ENCODE peak calls at places on chromosomes 11 and 22, in eight cellular contexts. One of them, this sample, is unnamed.

GRCh38 chr22:37561209-37562048 is 1.1 kb downstream of the CDC42EP1 start:
- DNase-seq in coronary artery: peak
- DNase-seq in HFF-Myc: peak
- DNase-seq in KG1: peak
- DNase-seq in progenitor cell of endocrine pancreas: peak
- DNase-seq in NCI-H2081: no peak
- DNase-seq in activated CD8-positive, alpha-beta memory T cell treated with anti-CD3 and anti-CD28 coated beads, Interleukin-2, amount 50 U/mL, for 48 hours: peak
- DNase-seq in Right ventricle myocardium superior: peak
- DNase-seq in this sample: peak

GRCh38 chr11:77823775-77824174 is 2.8 kb downstream of the AAMDC start:
- DNase-seq in HFF-Myc: no peak
- DNase-seq in activated CD8-positive, alpha-beta memory T cell treated with anti-CD3 and anti-CD28 coated beads, Interleukin-2, amount 50 U/mL, for 48 hours: no peak
- DNase-seq in NCI-H2081: no peak
- DNase-seq in Right ventricle myocardium superior: no peak
- DNase-seq in KG1: no peak
- DNase-seq in coronary artery: no peak
- DNase-seq in progenitor cell of endocrine pancreas: no peak
- DNase-seq in this sample: no peak

GRCh38 chr22:19808873-19809478 is 45.7 kb downstream of the GNB1L start:
- DNase-seq in KG1: no peak
- DNase-seq in HFF-Myc: no peak
- DNase-seq in coronary artery: no peak
- DNase-seq in Right ventricle myocardium superior: peak
- DNase-seq in progenitor cell of endocrine pancreas: no peak
- DNase-seq in activated CD8-positive, alpha-beta memory T cell treated with anti-CD3 and anti-CD28 coated beads, Interleukin-2, amount 50 U/mL, for 48 hours: no peak
- DNase-seq in NCI-H2081: no peak
- DNase-seq in this sample: no peak

GRCh38 chr22:48950151-48950915 is 877.3 kb downstream of the BRD1 start:
- DNase-seq in activated CD8-positive, alpha-beta memory T cell treated with anti-CD3 and anti-CD28 coated beads, Interleukin-2, amount 50 U/mL, for 48 hours: peak
- DNase-seq in KG1: no peak
- DNase-seq in coronary artery: peak
- DNase-seq in Right ventricle myocardium superior: no peak
- DNase-seq in progenitor cell of endocrine pancreas: no peak
- DNase-seq in HFF-Myc: no peak
- DNase-seq in NCI-H2081: no peak
- DNase-seq in this sample: no peak

GRCh38 chr11:117519170-117519569 is 191.5 kb downstream of the CEP164 start:
- DNase-seq in coronary artery: no peak
- DNase-seq in HFF-Myc: no peak
- DNase-seq in Right ventricle myocardium superior: no peak
- DNase-seq in KG1: no peak
- DNase-seq in NCI-H2081: no peak
- DNase-seq in activated CD8-positive, alpha-beta memory T cell treated with anti-CD3 and anti-CD28 coated beads, Interleukin-2, amount 50 U/mL, for 48 hours: no peak
- DNase-seq in progenitor cell of endocrine pancreas: no peak
- DNase-seq in this sample: no peak

GRCh38 chr11:70556884-70557741 is 158.8 kb downstream of the CTTN start:
- DNase-seq in Right ventricle myocardium superior: peak
- DNase-seq in activated CD8-positive, alpha-beta memory T cell treated with anti-CD3 and anti-CD28 coated beads, Interleukin-2, amount 50 U/mL, for 48 hours: no peak
- DNase-seq in progenitor cell of endocrine pancreas: no peak
- DNase-seq in coronary artery: no peak
- DNase-seq in KG1: no peak
- DNase-seq in NCI-H2081: no peak
- DNase-seq in HFF-Myc: no peak
- DNase-seq in this sample: no peak

GRCh38 chr22:26713823-26714449 is 56.5 kb downstream of the MIAT start:
- DNase-seq in KG1: no peak
- DNase-seq in coronary artery: no peak
- DNase-seq in Right ventricle myocardium superior: no peak
- DNase-seq in progenitor cell of endocrine pancreas: no peak
- DNase-seq in HFF-Myc: no peak
- DNase-seq in NCI-H2081: no peak
- DNase-seq in activated CD8-positive, alpha-beta memory T cell treated with anti-CD3 and anti-CD28 coated beads, Interleukin-2, amount 50 U/mL, for 48 hours: no peak
- DNase-seq in this sample: no peak

GRCh38 chr11:83713701-83714100 is 427.5 kb upstream of the CCDC90B start:
- DNase-seq in HFF-Myc: no peak
- DNase-seq in Right ventricle myocardium superior: no peak
- DNase-seq in activated CD8-positive, alpha-beta memory T cell treated with anti-CD3 and anti-CD28 coated beads, Interleukin-2, amount 50 U/mL, for 48 hours: no peak
- DNase-seq in progenitor cell of endocrine pancreas: no peak
- DNase-seq in coronary artery: no peak
- DNase-seq in KG1: no peak
- DNase-seq in NCI-H2081: no peak
- DNase-seq in this sample: no peak

GRCh38 chr11:15816996-15817395 is 539.4 kb downstream of the SOX6 start:
- DNase-seq in coronary artery: no peak
- DNase-seq in progenitor cell of endocrine pancreas: no peak
- DNase-seq in Right ventricle myocardium superior: no peak
- DNase-seq in activated CD8-positive, alpha-beta memory T cell treated with anti-CD3 and anti-CD28 coated beads, Interleukin-2, amount 50 U/mL, for 48 hours: no peak
- DNase-seq in HFF-Myc: no peak
- DNase-seq in KG1: no peak
- DNase-seq in NCI-H2081: no peak
- DNase-seq in this sample: no peak

GRCh38 chr11:68380786-68381622 is 68.6 kb downstream of the LRP5 start:
- DNase-seq in activated CD8-positive, alpha-beta memory T cell treated with anti-CD3 and anti-CD28 coated beads, Interleukin-2, amount 50 U/mL, for 48 hours: no peak
- DNase-seq in coronary artery: no peak
- DNase-seq in NCI-H2081: no peak
- DNase-seq in Right ventricle myocardium superior: peak
- DNase-seq in HFF-Myc: no peak
- DNase-seq in progenitor cell of endocrine pancreas: no peak
- DNase-seq in KG1: no peak
- DNase-seq in this sample: no peak

GRCh38 chr11:126405906-126406305 is 50.4 kb downstream of the ST3GAL4 start:
- DNase-seq in Right ventricle myocardium superior: no peak
- DNase-seq in progenitor cell of endocrine pancreas: no peak
- DNase-seq in KG1: no peak
- DNase-seq in coronary artery: no peak
- DNase-seq in activated CD8-positive, alpha-beta memory T cell treated with anti-CD3 and anti-CD28 coated beads, Interleukin-2, amount 50 U/mL, for 48 hours: no peak
- DNase-seq in NCI-H2081: peak
- DNase-seq in HFF-Myc: no peak
- DNase-seq in this sample: no peak

GRCh38 chr11:76380161-76380976 is 563 bp downstream of the THAP12 start:
- DNase-seq in activated CD8-positive, alpha-beta memory T cell treated with anti-CD3 and anti-CD28 coated beads, Interleukin-2, amount 50 U/mL, for 48 hours: peak
- DNase-seq in coronary artery: peak
- DNase-seq in Right ventricle myocardium superior: peak
- DNase-seq in KG1: no peak
- DNase-seq in progenitor cell of endocrine pancreas: no peak
- DNase-seq in HFF-Myc: no peak
- DNase-seq in NCI-H2081: no peak
- DNase-seq in this sample: peak

GRCh38 chr22:41350087-41350486 is 31.7 kb upstream of the TEF start:
- DNase-seq in progenitor cell of endocrine pancreas: no peak
- DNase-seq in HFF-Myc: no peak
- DNase-seq in NCI-H2081: no peak
- DNase-seq in KG1: no peak
- DNase-seq in coronary artery: no peak
- DNase-seq in activated CD8-positive, alpha-beta memory T cell treated with anti-CD3 and anti-CD28 coated beads, Interleukin-2, amount 50 U/mL, for 48 hours: no peak
- DNase-seq in Right ventricle myocardium superior: no peak
- DNase-seq in this sample: no peak

GRCh38 chr11:46330154-46330886 is 16.9 kb upstream of the DGKZ start:
- DNase-seq in KG1: no peak
- DNase-seq in coronary artery: no peak
- DNase-seq in progenitor cell of endocrine pancreas: no peak
- DNase-seq in activated CD8-positive, alpha-beta memory T cell treated with anti-CD3 and anti-CD28 coated beads, Interleukin-2, amount 50 U/mL, for 48 hours: no peak
- DNase-seq in HFF-Myc: no peak
- DNase-seq in NCI-H2081: peak
- DNase-seq in Right ventricle myocardium superior: no peak
- DNase-seq in this sample: no peak

GRCh38 chr22:21000215-21000986 is 1.5 kb downstream of the THAP7 start:
- DNase-seq in activated CD8-positive, alpha-beta memory T cell treated with anti-CD3 and anti-CD28 coated beads, Interleukin-2, amount 50 U/mL, for 48 hours: peak
- DNase-seq in NCI-H2081: no peak
- DNase-seq in progenitor cell of endocrine pancreas: no peak
- DNase-seq in KG1: no peak
- DNase-seq in Right ventricle myocardium superior: no peak
- DNase-seq in coronary artery: no peak
- DNase-seq in HFF-Myc: no peak
- DNase-seq in this sample: no peak

GRCh38 chr22:25966448-25966913 is 202.8 kb upstream of the SEZ6L start:
- DNase-seq in Right ventricle myocardium superior: no peak
- DNase-seq in progenitor cell of endocrine pancreas: no peak
- DNase-seq in HFF-Myc: no peak
- DNase-seq in activated CD8-positive, alpha-beta memory T cell treated with anti-CD3 and anti-CD28 coated beads, Interleukin-2, amount 50 U/mL, for 48 hours: no peak
- DNase-seq in NCI-H2081: peak
- DNase-seq in coronary artery: no peak
- DNase-seq in KG1: no peak
- DNase-seq in this sample: no peak

GRCh38 chr11:105740164-105740903 is 130.5 kb downstream of the GRIA4 start:
- DNase-seq in KG1: no peak
- DNase-seq in Right ventricle myocardium superior: no peak
- DNase-seq in coronary artery: no peak
- DNase-seq in NCI-H2081: no peak
- DNase-seq in progenitor cell of endocrine pancreas: no peak
- DNase-seq in HFF-Myc: no peak
- DNase-seq in activated CD8-positive, alpha-beta memory T cell treated with anti-CD3 and anti-CD28 coated beads, Interleukin-2, amount 50 U/mL, for 48 hours: no peak
- DNase-seq in this sample: no peak

GRCh38 chr11:102306048-102306575 is 11.2 kb upstream of the BIRC3 start:
- DNase-seq in HFF-Myc: no peak
- DNase-seq in NCI-H2081: peak
- DNase-seq in KG1: no peak
- DNase-seq in coronary artery: no peak
- DNase-seq in activated CD8-positive, alpha-beta memory T cell treated with anti-CD3 and anti-CD28 coated beads, Interleukin-2, amount 50 U/mL, for 48 hours: no peak
- DNase-seq in progenitor cell of endocrine pancreas: no peak
- DNase-seq in Right ventricle myocardium superior: no peak
- DNase-seq in this sample: peak

GRCh38 chr11:28860898-28861297 is 752.7 kb downstream of the METTL15 start:
- DNase-seq in activated CD8-positive, alpha-beta memory T cell treated with anti-CD3 and anti-CD28 coated beads, Interleukin-2, amount 50 U/mL, for 48 hours: no peak
- DNase-seq in Right ventricle myocardium superior: no peak
- DNase-seq in HFF-Myc: peak
- DNase-seq in NCI-H2081: no peak
- DNase-seq in KG1: no peak
- DNase-seq in progenitor cell of endocrine pancreas: no peak
- DNase-seq in coronary artery: no peak
- DNase-seq in this sample: no peak

GRCh38 chr11:126357055-126357962 is 1.8 kb downstream of the ST3GAL4 start:
- DNase-seq in Right ventricle myocardium superior: no peak
- DNase-seq in NCI-H2081: no peak
- DNase-seq in progenitor cell of endocrine pancreas: no peak
- DNase-seq in KG1: no peak
- DNase-seq in activated CD8-positive, alpha-beta memory T cell treated with anti-CD3 and anti-CD28 coated beads, Interleukin-2, amount 50 U/mL, for 48 hours: no peak
- DNase-seq in coronary artery: no peak
- DNase-seq in HFF-Myc: no peak
- DNase-seq in this sample: no peak

GRCh38 chr11:109123811-109124787 is 297.9 kb upstream of the C11orf87 start:
- DNase-seq in coronary artery: no peak
- DNase-seq in NCI-H2081: no peak
- DNase-seq in progenitor cell of endocrine pancreas: no peak
- DNase-seq in activated CD8-positive, alpha-beta memory T cell treated with anti-CD3 and anti-CD28 coated beads, Interleukin-2, amount 50 U/mL, for 48 hours: no peak
- DNase-seq in KG1: no peak
- DNase-seq in HFF-Myc: no peak
- DNase-seq in Right ventricle myocardium superior: peak
- DNase-seq in this sample: no peak

GRCh38 chr22:19479358-19480172 is at the start of gene CDC45:
- DNase-seq in progenitor cell of endocrine pancreas: peak
- DNase-seq in coronary artery: peak
- DNase-seq in activated CD8-positive, alpha-beta memory T cell treated with anti-CD3 and anti-CD28 coated beads, Interleukin-2, amount 50 U/mL, for 48 hours: peak
- DNase-seq in Right ventricle myocardium superior: peak
- DNase-seq in NCI-H2081: peak
- DNase-seq in KG1: peak
- DNase-seq in HFF-Myc: peak
- DNase-seq in this sample: peak

GRCh38 chr22:37300551-37301017 is 18.3 kb downstream of the CYTH4 start:
- DNase-seq in KG1: peak
- DNase-seq in HFF-Myc: no peak
- DNase-seq in progenitor cell of endocrine pancreas: no peak
- DNase-seq in coronary artery: no peak
- DNase-seq in NCI-H2081: no peak
- DNase-seq in activated CD8-positive, alpha-beta memory T cell treated with anti-CD3 and anti-CD28 coated beads, Interleukin-2, amount 50 U/mL, for 48 hours: no peak
- DNase-seq in Right ventricle myocardium superior: no peak
- DNase-seq in this sample: no peak